ENCODE peak calls at places on chromosomes 11 and 22, in seven cellular contexts. One of them, this sample, is unnamed. For H3K36me3, the result is how much of the 10 kb centered on the place peaks cover.

GRCh38 chr11:62921573-62922188 is 518 bp upstream of the CHRM1 start:
- DNase-seq in uterus: no peak
- DNase-seq in stomach: peak
- DNase-seq in right lobe of liver: no peak
- DNase-seq in transverse colon: peak
- DNase-seq in IMR-90: peak
- DNase-seq in gastrocnemius medialis: no peak
- DNase-seq in this sample: peak

GRCh38 chr11:125242141-125242780 is 77.7 kb downstream of the PKNOX2 start:
- DNase-seq in uterus: no peak
- DNase-seq in right lobe of liver: peak
- DNase-seq in stomach: no peak
- DNase-seq in IMR-90: no peak
- DNase-seq in gastrocnemius medialis: no peak
- DNase-seq in transverse colon: no peak
- DNase-seq in this sample: no peak

GRCh38 chr11:124791626-124792341 is 8.4 kb downstream of the MSANTD2 start:
- DNase-seq in gastrocnemius medialis: no peak
- DNase-seq in IMR-90: peak
- DNase-seq in stomach: no peak
- DNase-seq in right lobe of liver: no peak
- DNase-seq in uterus: no peak
- DNase-seq in transverse colon: no peak
- DNase-seq in this sample: no peak

GRCh38 chr11:82980292-82980691 is 78.8 kb downstream of the DDIAS start:
- DNase-seq in uterus: no peak
- DNase-seq in stomach: no peak
- DNase-seq in transverse colon: no peak
- DNase-seq in right lobe of liver: no peak
- DNase-seq in gastrocnemius medialis: no peak
- DNase-seq in IMR-90: peak
- DNase-seq in this sample: no peak

GRCh38 chr11:118998822-118999221 is 884 bp downstream of the CENATAC start:
- DNase-seq in right lobe of liver: no peak
- DNase-seq in uterus: no peak
- DNase-seq in stomach: peak
- DNase-seq in IMR-90: peak
- DNase-seq in transverse colon: no peak
- DNase-seq in gastrocnemius medialis: no peak
- DNase-seq in this sample: no peak

GRCh38 chr11:63592975-63593395 is 21.2 kb downstream of the PLAAT3 start:
- DNase-seq in IMR-90: peak
- DNase-seq in transverse colon: peak
- DNase-seq in stomach: no peak
- DNase-seq in right lobe of liver: no peak
- DNase-seq in uterus: no peak
- DNase-seq in gastrocnemius medialis: no peak
- DNase-seq in this sample: no peak

GRCh38 chr11:95503047-95503446 is 272.0 kb upstream of the SESN3 start:
- DNase-seq in gastrocnemius medialis: no peak
- DNase-seq in uterus: no peak
- DNase-seq in right lobe of liver: no peak
- DNase-seq in stomach: no peak
- DNase-seq in transverse colon: no peak
- DNase-seq in IMR-90: peak
- DNase-seq in this sample: no peak

GRCh38 chr11:62909107-62909894 is 11.9 kb downstream of the CHRM1 start:
- DNase-seq in right lobe of liver: peak
- DNase-seq in gastrocnemius medialis: no peak
- DNase-seq in IMR-90: peak
- DNase-seq in transverse colon: peak
- DNase-seq in uterus: peak
- DNase-seq in stomach: peak
- DNase-seq in this sample: peak

GRCh38 chr11:78638704-78639380 is 64.2 kb upstream of the NARS2 start:
- DNase-seq in IMR-90: no peak
- DNase-seq in right lobe of liver: no peak
- DNase-seq in transverse colon: no peak
- DNase-seq in uterus: no peak
- DNase-seq in stomach: no peak
- DNase-seq in gastrocnemius medialis: no peak
- DNase-seq in this sample: no peak

GRCh38 chr11:59680287-59681154 is 11.7 kb upstream of the PATL1 start:
- DNase-seq in uterus: peak
- DNase-seq in gastrocnemius medialis: peak
- DNase-seq in IMR-90: peak
- DNase-seq in stomach: peak
- DNase-seq in right lobe of liver: peak
- DNase-seq in transverse colon: peak
- DNase-seq in this sample: peak

GRCh38 chr11:64925536-64926449 is 1.3 kb downstream of the PPP2R5B start:
- DNase-seq in stomach: no peak
- DNase-seq in right lobe of liver: no peak
- DNase-seq in gastrocnemius medialis: no peak
- DNase-seq in IMR-90: no peak
- DNase-seq in transverse colon: no peak
- DNase-seq in uterus: peak
- DNase-seq in this sample: peak

GRCh38 chr11:62880231-62880802 is 379 bp upstream of the SLC3A2 start:
- DNase-seq in right lobe of liver: no peak
- DNase-seq in uterus: peak
- DNase-seq in transverse colon: no peak
- DNase-seq in stomach: no peak
- DNase-seq in IMR-90: peak
- DNase-seq in gastrocnemius medialis: peak
- DNase-seq in this sample: peak

GRCh38 chr11:65782816-65783228 is 2.0 kb upstream of the AP5B1 start:
- DNase-seq in right lobe of liver: no peak
- DNase-seq in uterus: no peak
- DNase-seq in gastrocnemius medialis: no peak
- DNase-seq in stomach: no peak
- DNase-seq in transverse colon: peak
- DNase-seq in IMR-90: no peak
- DNase-seq in this sample: no peak

GRCh38 chr11:15976433-15977045 is 379.8 kb downstream of the SOX6 start:
- DNase-seq in uterus: no peak
- DNase-seq in right lobe of liver: no peak
- DNase-seq in transverse colon: no peak
- DNase-seq in IMR-90: peak
- DNase-seq in gastrocnemius medialis: no peak
- DNase-seq in stomach: no peak
- DNase-seq in this sample: no peak

GRCh38 chr11:109619498-109619897 is 197.5 kb downstream of the C11orf87 start:
- DNase-seq in transverse colon: no peak
- DNase-seq in right lobe of liver: no peak
- DNase-seq in gastrocnemius medialis: no peak
- DNase-seq in IMR-90: no peak
- DNase-seq in stomach: no peak
- DNase-seq in uterus: no peak
- DNase-seq in this sample: no peak

GRCh38 chr11:126061707-126062678 is 673 bp downstream of the CDON start:
- DNase-seq in gastrocnemius medialis: no peak
- DNase-seq in right lobe of liver: peak
- DNase-seq in transverse colon: peak
- DNase-seq in stomach: no peak
- DNase-seq in IMR-90: peak
- DNase-seq in uterus: peak
- DNase-seq in this sample: peak

GRCh38 chr11:112523917-112524316 is 263.3 kb upstream of the PLET1 start:
- DNase-seq in transverse colon: no peak
- DNase-seq in gastrocnemius medialis: no peak
- DNase-seq in uterus: no peak
- DNase-seq in right lobe of liver: no peak
- DNase-seq in stomach: no peak
- DNase-seq in IMR-90: no peak
- DNase-seq in this sample: no peak

GRCh38 chr11:12207384-12208150 is 97.2 kb downstream of the MICAL2 start:
- DNase-seq in stomach: no peak
- DNase-seq in IMR-90: peak
- DNase-seq in right lobe of liver: no peak
- DNase-seq in uterus: no peak
- DNase-seq in transverse colon: peak
- DNase-seq in gastrocnemius medialis: no peak
- DNase-seq in this sample: no peak

GRCh38 chr11:71322192-71322735 is 69.9 kb upstream of the SHANK2 start:
- DNase-seq in right lobe of liver: no peak
- DNase-seq in stomach: no peak
- DNase-seq in gastrocnemius medialis: no peak
- DNase-seq in transverse colon: no peak
- DNase-seq in uterus: no peak
- DNase-seq in IMR-90: no peak
- DNase-seq in this sample: no peak

GRCh38 chr11:64913171-64913727 is 3.8 kb downstream of the ATG2A start:
- DNase-seq in right lobe of liver: no peak
- DNase-seq in stomach: no peak
- DNase-seq in transverse colon: no peak
- DNase-seq in gastrocnemius medialis: no peak
- DNase-seq in IMR-90: no peak
- DNase-seq in uterus: no peak
- DNase-seq in this sample: no peak

GRCh38 chr11:58965246-58965985 is 26.1 kb downstream of the GLYATL1 start:
- DNase-seq in transverse colon: no peak
- DNase-seq in right lobe of liver: no peak
- DNase-seq in IMR-90: peak
- DNase-seq in gastrocnemius medialis: no peak
- DNase-seq in stomach: no peak
- DNase-seq in uterus: no peak
- DNase-seq in this sample: no peak

GRCh38 chr11:45178890-45179663 is 32.6 kb downstream of the PRDM11 start:
- DNase-seq in uterus: no peak
- DNase-seq in IMR-90: peak
- DNase-seq in transverse colon: no peak
- DNase-seq in right lobe of liver: no peak
- DNase-seq in gastrocnemius medialis: no peak
- DNase-seq in stomach: no peak
- DNase-seq in this sample: peak

GRCh38 chr11:74717211-74717997 is 13.8 kb downstream of the CHRDL2 start:
- DNase-seq in gastrocnemius medialis: no peak
- DNase-seq in right lobe of liver: no peak
- DNase-seq in IMR-90: no peak
- DNase-seq in transverse colon: no peak
- DNase-seq in uterus: no peak
- DNase-seq in stomach: no peak
- DNase-seq in this sample: peak

GRCh38 chr22:36358533-36359171 is 29.1 kb downstream of the MYH9 start:
- DNase-seq in stomach: no peak
- DNase-seq in uterus: no peak
- DNase-seq in transverse colon: no peak
- DNase-seq in IMR-90: no peak
- DNase-seq in right lobe of liver: no peak
- DNase-seq in gastrocnemius medialis: no peak
- DNase-seq in this sample: no peak

GRCh38 chr22:49132009-49132408 is 695.7 kb downstream of the BRD1 start:
- DNase-seq in right lobe of liver: no peak
- DNase-seq in uterus: no peak
- DNase-seq in transverse colon: no peak
- DNase-seq in stomach: no peak
- DNase-seq in IMR-90: no peak
- DNase-seq in gastrocnemius medialis: no peak
- DNase-seq in this sample: no peak

GRCh38 chr22:19966908-19967750 is 25.5 kb upstream of the TXNRD2 start:
- DNase-seq in right lobe of liver: no peak
- DNase-seq in gastrocnemius medialis: no peak
- DNase-seq in transverse colon: no peak
- DNase-seq in uterus: no peak
- DNase-seq in IMR-90: no peak
- DNase-seq in stomach: no peak
- DNase-seq in this sample: no peak
- H3K36me3 ChIP-seq in right lobe of liver: under half
- H3K36me3 ChIP-seq in gastrocnemius medialis: under half
- H3K36me3 ChIP-seq in transverse colon: under half
- H3K36me3 ChIP-seq in uterus: under half
- H3K36me3 ChIP-seq in IMR-90: half or more
- H3K36me3 ChIP-seq in stomach: half or more
- H3K36me3 ChIP-seq in this sample: under half

GRCh38 chr11:68004551-68005335 is 846 bp upstream of the UNC93B1 start:
- DNase-seq in stomach: no peak
- DNase-seq in uterus: no peak
- DNase-seq in transverse colon: no peak
- DNase-seq in gastrocnemius medialis: no peak
- DNase-seq in IMR-90: no peak
- DNase-seq in right lobe of liver: no peak
- DNase-seq in this sample: no peak
- H3K4me3 ChIP-seq in stomach: peak
- H3K4me3 ChIP-seq in uterus: no peak
- H3K4me3 ChIP-seq in transverse colon: peak
- H3K4me3 ChIP-seq in gastrocnemius medialis: peak
- H3K4me3 ChIP-seq in IMR-90: no peak
- H3K4me3 ChIP-seq in right lobe of liver: no peak
- H3K4me3 ChIP-seq in this sample: no peak

GRCh38 chr22:40578171-40578570 is 58.3 kb downstream of the MRTFA start:
- DNase-seq in IMR-90: no peak
- DNase-seq in transverse colon: no peak
- DNase-seq in uterus: no peak
- DNase-seq in right lobe of liver: no peak
- DNase-seq in stomach: no peak
- DNase-seq in gastrocnemius medialis: no peak
- DNase-seq in this sample: no peak
- TF ChIP-seq POLR2A in IMR-90: no peak
- TF ChIP-seq POLR2A in transverse colon: no peak
- TF ChIP-seq POLR2A in uterus: no peak
- TF ChIP-seq POLR2A in right lobe of liver: no peak
- TF ChIP-seq POLR2A in stomach: no peak
- TF ChIP-seq POLR2A in gastrocnemius medialis: no peak
- TF ChIP-seq POLR2A in this sample: no peak

GRCh38 chr11:130246719-130247118 is 68.0 kb downstream of the ZBTB44 start:
- DNase-seq in right lobe of liver: no peak
- DNase-seq in IMR-90: peak
- DNase-seq in transverse colon: no peak
- DNase-seq in gastrocnemius medialis: no peak
- DNase-seq in stomach: no peak
- DNase-seq in uterus: no peak
- DNase-seq in this sample: no peak
- H3K36me3 ChIP-seq in right lobe of liver: under half
- H3K36me3 ChIP-seq in IMR-90: under half
- H3K36me3 ChIP-seq in transverse colon: under half
- H3K36me3 ChIP-seq in gastrocnemius medialis: under half
- H3K36me3 ChIP-seq in stomach: under half
- H3K36me3 ChIP-seq in uterus: under half
- H3K36me3 ChIP-seq in this sample: under half

DNA sequence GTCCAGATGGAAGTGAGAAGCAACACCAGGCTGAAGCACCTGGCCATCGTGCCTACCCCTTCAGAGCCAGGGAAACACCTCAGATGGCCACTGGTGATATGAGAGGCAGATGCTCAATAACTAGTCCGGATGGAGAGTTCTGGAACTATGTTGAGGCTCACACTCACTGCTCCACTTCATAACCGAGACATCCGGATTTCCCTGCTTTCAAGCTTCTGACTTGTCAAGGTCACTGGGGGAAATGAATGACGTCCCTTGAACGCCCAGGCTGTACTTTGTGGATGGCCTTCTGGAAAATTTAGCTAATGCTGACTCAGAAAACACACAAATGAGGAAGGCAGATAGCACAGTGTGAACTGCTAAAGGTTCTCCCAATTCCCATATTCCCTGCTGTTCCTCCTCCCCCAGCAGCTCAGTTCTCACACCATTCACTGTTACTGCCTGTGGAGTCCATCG is at the start of gene LYVE1:
- DNase-seq in transverse colon: peak
- DNase-seq in right lobe of liver: no peak
- DNase-seq in uterus: no peak
- DNase-seq in gastrocnemius medialis: peak
- DNase-seq in stomach: no peak
- DNase-seq in IMR-90: no peak
- DNase-seq in this sample: no peak
- H3K4me3 ChIP-seq in transverse colon: no peak
- H3K4me3 ChIP-seq in right lobe of liver: peak
- H3K4me3 ChIP-seq in uterus: no peak
- H3K4me3 ChIP-seq in gastrocnemius medialis: no peak
- H3K4me3 ChIP-seq in stomach: peak
- H3K4me3 ChIP-seq in IMR-90: no peak
- H3K4me3 ChIP-seq in this sample: no peak

This sample was measured in thyroid gland.